ENCODE peak calls at places on chromosomes 4 and X, in seven cellular contexts. Y is hippocampal formation; X is activated CD4-positive, alpha-beta T cell treated with anti-CD3 and anti-CD28 coated beads, Interleukin-2, amount 10 ng/mL, durations not matched to agents 7 days and 5 days; L is activated T-helper 1 cell treated with anti-CD3 and anti-CD28 coated beads, Interleukin-2, amount 50 U/mL, for 16 hours; K is lung; E is substantia nigra; J is IMR-90. S is an unnamed sample.

GRCh38 chrX:46015653-46016052 is 529.6 kb downstream of the ZNF674 start:
- DNase-seq in Y (no peak), J (no peak), X (no peak), E (no peak), K (no peak), L (no peak), S (no peak)

GRCh38 chr4:87530868-87531267 is 1.7 kb upstream of the SPARCL1 start:
- DNase-seq in Y (no peak), X (no peak), E (no peak), K (peak), J (peak), L (no peak), S (no peak)

GRCh38 chr4:78704981-78705757 is 71.0 kb upstream of the BMP2K start:
- DNase-seq in E (no peak), Y (peak), J (peak), L (no peak), K (no peak), X (no peak), S (no peak)

GRCh38 chr4:76939184-76939583 is 10.4 kb upstream of the SEPTIN11 start:
- DNase-seq in L (no peak), E (no peak), Y (no peak), K (no peak), X (no peak), J (no peak), S (no peak)

GRCh38 chr4:2619459-2619858 is 83.0 kb downstream of the FAM193A start:
- DNase-seq in L (no peak), K (no peak), E (no peak), Y (no peak), X (no peak), J (no peak), S (no peak)

GRCh38 chr4:168908859-168909390 is 101.1 kb downstream of the CBR4 start:
- DNase-seq in K (no peak), X (no peak), L (no peak), J (peak), E (no peak), Y (no peak), S (no peak)

GRCh38 chrX:100975212-100975611 is 5.7 kb downstream of the ARL13A start:
- DNase-seq in X (no peak), L (no peak), Y (no peak), K (no peak), E (no peak), J (peak), S (no peak)

GRCh38 chr4:26298198-26298950 is 22.4 kb upstream of the RBPJ start:
- DNase-seq in L (no peak), Y (no peak), K (no peak), X (no peak), E (no peak), J (peak), S (no peak)

GRCh38 chr4:154119317-154119716 is 330.4 kb upstream of the SFRP2 start:
- DNase-seq in L (no peak), E (no peak), X (no peak), K (no peak), J (no peak), Y (no peak), S (no peak)

GRCh38 chr4:107828315-107828714 is 3.6 kb downstream of the SGMS2 start:
- DNase-seq in K (no peak), J (no peak), E (no peak), Y (no peak), L (no peak), X (no peak), S (no peak)

GRCh38 chrX:24494544-24495113 is 29.5 kb downstream of the PDK3 start:
- DNase-seq in X (peak), L (no peak), J (peak), E (no peak), Y (no peak), K (no peak), S (peak)

GRCh38 chrX:65407157-65407626 is 127.4 kb downstream of the LAS1L start:
- DNase-seq in J (no peak), E (no peak), L (no peak), X (no peak), K (no peak), Y (no peak), S (no peak)

GRCh38 chr4:182978152-182978827 is 61.1 kb upstream of the DCTD start:
- DNase-seq in X (no peak), Y (no peak), E (no peak), K (no peak), L (no peak), J (peak), S (no peak)

GRCh38 chrX:1462596-1463251 is 10.0 kb upstream of the ASMTL start:
- DNase-seq in X (peak), J (peak), L (peak), K (peak), Y (no peak), E (no peak), S (no peak)

GRCh38 chr4:39814403-39815185 is 116.7 kb downstream of the UBE2K start:
- DNase-seq in E (no peak), L (no peak), K (no peak), X (peak), J (peak), Y (no peak), S (no peak)

GRCh38 chr4:122687450-122688121 is 44.9 kb upstream of the BBS12 start:
- DNase-seq in X (no peak), Y (no peak), E (no peak), J (no peak), L (no peak), K (no peak), S (no peak)

S was measured in NCI-H1092 treated with DMSO at 0.1 percent for 48 hours.